ENCODE peak calls at places on chromosomes 5 and 9, in nine cellular contexts. J is cerebellum; X is fibroblast of mammary gland; G is stimulated activated CD4-positive, alpha-beta T cell treated with anti-CD3 and anti-CD28 coated beads, Interleukin-15, amount 100 ng/mL, for 48 hours; W is neuronal stem cell; Y is HepG2; T is effector memory CD8-positive, alpha-beta T cell; K is left ventricle myocardium inferior; N is effector memory CD4-positive, alpha-beta T cell. U is an unnamed sample.
A peak's percentile ranks its signal among the peaks of the same experiment; 100 is the strongest.

GRCh38 chr9:93191354-93191660 is 7.4 kb downstream of the WNK2 start:
- DNase-seq in K (no peak), X (no peak), W (no peak), N (no peak), G (no peak), Y (no peak), J (no peak), T (no peak), U (no peak)

GRCh38 chr5:74182603-74183002 is 457.9 kb downstream of the ENC1 start:
- DNase-seq in W (no peak), J (no peak), X (no peak), Y (no peak), T (no peak), G (no peak), N (no peak), K (no peak), U (no peak)

GRCh38 chr5:60649288-60649917 is 50.6 kb downstream of the DEPDC1B start:
- DNase-seq in N (no peak), T (no peak), J (peak; percentile 9), K (no peak), G (no peak), X (peak; percentile 63), W (no peak), Y (peak; percentile 59), U (no peak)

GRCh38 chr5:172904643-172905345 is 54.4 kb upstream of the RPL26L1 start:
- DNase-seq in G (no peak), K (peak; percentile 77), T (no peak), Y (peak; percentile 19), W (no peak), N (no peak), J (peak; percentile 65), X (peak; percentile 82), U (no peak)

GRCh38 chr5:179623906-179624741 is 653 bp upstream of the HNRNPH1 start:
- DNase-seq in J (no peak), X (peak; percentile 93), T (peak; percentile 30), G (peak; percentile 53), W (no peak), N (peak; percentile 18), Y (peak; percentile 45), K (peak; percentile 41), U (no peak)

GRCh38 chr9:91117959-91118651 is 243.6 kb downstream of the AUH start:
- DNase-seq in T (no peak), G (no peak), J (peak; percentile 69), Y (no peak), X (peak; percentile 88), N (no peak), W (peak; percentile 24), K (peak; percentile 85), U (no peak)

GRCh38 chr5:68446487-68446894 is 230.9 kb downstream of the PIK3R1 start:
- DNase-seq in W (no peak), J (no peak), Y (no peak), N (no peak), X (no peak), T (no peak), G (no peak), K (no peak), U (no peak)

GRCh38 chr9:13778486-13779110 is 499.1 kb upstream of the MPDZ start:
- DNase-seq in J (no peak), X (no peak), W (peak; percentile 24), K (no peak), G (no peak), N (no peak), Y (no peak), T (no peak), U (no peak)

GRCh38 chr5:130277002-130277401 is 372.7 kb downstream of the CHSY3 start:
- DNase-seq in Y (no peak), G (no peak), N (no peak), W (no peak), T (no peak), J (no peak), X (no peak), K (no peak), U (no peak)

GRCh38 chr5:74934949-74935751 is 69.0 kb upstream of the FAM169A start:
- DNase-seq in N (no peak), K (no peak), X (peak; percentile 75), J (peak; percentile 18), G (no peak), Y (peak; percentile 46), W (no peak), T (no peak), U (no peak)

GRCh38 chr9:5909999-5910398 is 19.3 kb downstream of the MLANA start:
- DNase-seq in K (no peak), T (no peak), Y (no peak), G (no peak), N (no peak), X (peak; percentile 62), W (no peak), J (no peak), U (no peak)